ENCODE peak calls at places on chromosomes 4 and X, in four cellular contexts. B is Peyer's patch, L is neural crest cell, H is Panc1. O is an unnamed sample.
A peak's percentile ranks its signal among the peaks of the same experiment; 100 is the strongest.

GRCh38 chr4:175873707-175874106 is 61.6 kb upstream of the GPM6A start:
- DNase-seq in H (no peak), B (no peak), L (no peak), O (no peak)

GRCh38 chr4:110309686-110310085 is 111.3 kb upstream of the ELOVL6 start:
- DNase-seq in H (no peak), B (no peak), L (no peak), O (no peak)

GRCh38 chr4:1564535-1565375 is 119.4 kb downstream of the FAM53A start:
- DNase-seq in L (no peak), B (no peak), H (no peak), O (no peak)

GRCh38 chr4:34182346-34182745 is 2062.0 kb downstream of the ARAP2 start:
- DNase-seq in B (no peak), H (no peak), L (no peak), O (no peak)

GRCh38 chr4:174522183-174523002 is at the start of gene HPGD:
- DNase-seq in L (peak; percentile 26), H (no peak), B (peak; percentile 90), O (peak; percentile 63)

GRCh38 chr4:178664636-178665035 is 1222.4 kb upstream of the AGA start:
- DNase-seq in B (no peak), L (no peak), H (no peak), O (no peak)

GRCh38 chrX:139739138-139739537 is 31.2 kb upstream of the MCF2 start:
- DNase-seq in H (no peak), B (no peak), L (no peak), O (no peak)

GRCh38 chrX:107738272-107738671 is 37.3 kb downstream of the TSC22D3 start:
- DNase-seq in B (no peak), H (no peak), L (no peak), O (no peak)

GRCh38 chrX:134764202-134764785 is 106.0 kb upstream of the PLAC1 start:
- DNase-seq in L (no peak), B (no peak), H (peak; percentile 61), O (no peak)

GRCh38 chr4:71333960-71334951 is 4.6 kb upstream of the SLC4A4 start:
- DNase-seq in L (no peak), B (no peak), H (no peak), O (no peak)

GRCh38 chr4:144782345-144782744 is 136.4 kb downstream of the HHIP start:
- DNase-seq in B (no peak), H (no peak), L (no peak), O (no peak)

GRCh38 chr4:144788469-144788868 is 142.5 kb downstream of the HHIP start:
- DNase-seq in L (no peak), B (no peak), H (no peak), O (no peak)

DNA sequence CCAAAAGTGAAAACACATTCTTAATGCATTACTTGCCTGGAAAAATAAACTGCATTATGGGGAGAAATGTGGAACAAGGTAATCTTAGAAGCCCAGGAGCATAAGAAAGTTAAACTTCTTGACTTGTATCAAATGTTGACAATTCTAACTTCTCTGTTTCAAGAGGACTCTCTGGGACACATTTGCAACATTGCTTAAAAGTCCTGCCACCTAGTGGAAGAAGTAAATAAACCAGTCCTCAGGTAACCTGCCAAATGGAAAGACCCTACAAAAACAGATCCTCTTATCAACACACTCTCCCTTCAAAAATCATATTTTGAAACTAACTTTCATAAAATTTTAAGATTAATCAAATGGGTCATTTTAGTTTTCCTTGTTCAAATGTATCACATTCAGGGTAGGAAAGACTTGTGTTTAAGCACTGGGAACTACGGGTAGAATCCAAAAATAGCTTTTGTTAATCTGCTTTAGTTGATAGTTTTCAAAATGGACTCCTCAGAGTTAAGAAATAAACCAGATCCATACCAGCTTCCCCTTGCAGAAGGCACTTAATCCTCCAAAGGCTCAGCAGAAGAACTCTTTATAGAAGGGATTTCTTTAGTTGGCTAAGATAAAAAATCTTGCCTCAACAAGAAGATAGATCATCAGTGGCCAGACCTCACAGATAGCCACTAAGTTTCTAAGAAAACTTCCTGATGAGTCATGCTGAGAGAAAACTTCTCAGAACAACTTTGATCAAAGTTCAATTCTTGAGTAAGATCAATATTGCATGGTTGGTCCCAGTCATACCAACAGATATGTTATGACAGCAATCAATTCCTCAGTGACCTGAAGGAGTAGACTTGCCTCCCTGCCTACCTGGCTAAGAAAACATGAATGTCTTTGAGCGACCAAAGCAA is 141.7 kb downstream of the HHIP start:
- DNase-seq in L (no peak), B (no peak), H (peak; percentile 12), O (no peak)
- TF ChIP-seq CTCF in L (peak; percentile 77), B (no peak), H (peak; percentile 31), O (peak; percentile 8)

GRCh38 chr4:105495667-105496066 is 21.8 kb upstream of the PPA2 start:
- DNase-seq in H (no peak), B (no peak), L (no peak), O (no peak)

GRCh38 chr4:105490523-105490922 is 16.7 kb upstream of the PPA2 start:
- DNase-seq in H (no peak), B (no peak), L (no peak), O (no peak)
- TF ChIP-seq CTCF in H (no peak), B (no peak), L (no peak), O (no peak)

GRCh38 chr4:177380730-177381287 is 61.4 kb downstream of the AGA start:
- DNase-seq in H (no peak), B (no peak), L (no peak), O (no peak)
- TF ChIP-seq CTCF in H (peak; percentile 38), B (no peak), L (no peak), O (no peak)

DNA sequence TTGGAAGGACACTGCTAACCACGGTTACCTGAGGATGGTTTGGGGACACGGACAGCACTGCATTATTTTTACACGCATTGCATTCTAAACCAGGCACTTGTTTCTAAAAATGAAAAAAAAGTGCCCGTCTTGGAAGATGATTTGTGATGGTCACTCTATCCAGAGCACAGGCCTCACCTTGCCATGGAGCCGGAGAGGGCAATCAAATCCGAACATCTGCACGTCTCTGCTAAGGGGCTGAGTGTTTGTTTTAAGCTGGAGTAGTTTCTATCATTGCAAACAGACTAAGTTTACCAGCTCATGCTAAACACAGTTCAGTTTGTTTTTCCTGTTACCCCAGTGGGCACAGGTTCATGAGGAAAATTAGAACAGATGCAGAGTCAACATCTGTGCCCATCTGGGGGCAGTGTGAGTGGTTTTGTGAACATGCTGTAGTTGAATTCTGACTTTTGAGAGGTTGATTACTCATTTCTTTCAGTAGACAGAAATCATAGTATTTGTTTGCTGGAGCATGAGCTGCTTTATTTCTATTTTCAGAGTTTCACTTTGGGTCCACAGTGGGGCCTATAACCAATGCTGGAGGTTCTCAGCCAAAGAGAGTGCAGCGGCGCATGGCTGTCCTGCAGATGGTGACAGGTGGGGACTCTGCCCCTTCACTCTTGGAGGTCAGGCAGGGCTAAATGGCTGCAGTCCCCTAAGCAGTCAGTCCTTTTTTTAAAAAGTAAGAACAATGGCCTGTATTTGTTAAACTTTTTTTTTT is 65.4 kb upstream of the ENPP6 start:
- DNase-seq in H (no peak), B (no peak), L (no peak), O (no peak)
- TF ChIP-seq CTCF in H (no peak), B (no peak), L (no peak), O (no peak)

GRCh38 chr4:7557447-7557846 is 122.7 kb upstream of the PSAPL1 start:
- DNase-seq in H (peak; percentile 2), B (no peak), L (no peak), O (no peak)
- TF ChIP-seq CTCF in H (no peak), B (no peak), L (no peak), O (no peak)

GRCh38 chr4:76947369-76947768 is 2.2 kb upstream of the SEPTIN11 start:
- DNase-seq in B (no peak), H (no peak), L (no peak), O (no peak)

GRCh38 chr4:76949293-76950051 is at the start of gene SEPTIN11:
- DNase-seq in B (peak; percentile 93), H (no peak), L (peak; percentile 90), O (peak; percentile 92)

GRCh38 chr4:76950846-76951321 is 1.3 kb downstream of the SEPTIN11 start:
- DNase-seq in B (peak; percentile 54), H (no peak), L (no peak), O (peak; percentile 29)

GRCh38 chr4:76950052-76950845 is 697 bp downstream of the SEPTIN11 start:
- DNase-seq in L (peak; percentile 45), H (no peak), B (peak; percentile 88), O (peak; percentile 56)

DNA sequence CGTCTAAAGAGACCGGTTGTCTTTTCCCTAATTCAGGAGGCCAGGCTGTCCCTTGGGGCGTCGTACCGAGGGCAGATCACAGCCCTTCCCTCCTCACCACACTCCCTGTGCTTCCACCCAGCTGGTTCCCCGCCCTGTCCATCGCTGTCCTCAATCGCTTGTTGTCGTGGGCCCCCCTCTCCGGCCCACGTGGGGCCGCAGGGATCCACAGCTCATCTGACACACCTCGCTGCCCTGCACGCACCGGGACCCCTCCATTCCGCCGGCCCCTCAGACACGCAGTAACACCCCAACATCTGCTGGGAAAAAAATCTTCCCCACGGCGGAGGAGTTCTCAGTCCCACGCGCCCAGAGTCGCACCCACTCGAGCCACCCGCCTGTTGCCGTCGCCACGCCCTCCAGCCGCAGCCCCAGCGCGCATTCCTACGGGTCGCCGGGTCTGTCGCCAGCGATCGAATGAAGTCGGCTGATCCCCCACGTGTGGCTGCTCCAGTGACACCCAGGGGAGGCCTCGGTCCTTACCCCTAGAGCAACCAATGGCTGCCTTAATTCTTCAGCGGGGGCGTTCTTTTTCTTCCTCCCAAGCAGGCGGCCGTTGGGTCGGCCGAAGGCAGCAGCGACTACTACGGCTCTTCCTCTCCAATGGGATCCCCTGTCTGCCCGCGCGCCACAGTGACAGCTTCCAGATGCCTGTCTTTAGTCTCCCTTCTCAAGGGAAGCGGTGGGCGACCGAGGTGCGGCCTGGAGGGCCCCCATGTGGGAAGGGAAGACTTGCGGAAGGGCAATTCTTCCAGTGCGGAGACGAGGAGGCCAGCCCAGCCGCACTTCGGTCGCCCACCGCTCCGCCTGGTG is 885 bp upstream of the SEPTIN11 start:
- DNase-seq in B (peak; percentile 82), H (no peak), L (peak; percentile 61), O (peak; percentile 71)
- TF ChIP-seq CTCF in B (no peak), H (no peak), L (no peak), O (no peak)

DNA sequence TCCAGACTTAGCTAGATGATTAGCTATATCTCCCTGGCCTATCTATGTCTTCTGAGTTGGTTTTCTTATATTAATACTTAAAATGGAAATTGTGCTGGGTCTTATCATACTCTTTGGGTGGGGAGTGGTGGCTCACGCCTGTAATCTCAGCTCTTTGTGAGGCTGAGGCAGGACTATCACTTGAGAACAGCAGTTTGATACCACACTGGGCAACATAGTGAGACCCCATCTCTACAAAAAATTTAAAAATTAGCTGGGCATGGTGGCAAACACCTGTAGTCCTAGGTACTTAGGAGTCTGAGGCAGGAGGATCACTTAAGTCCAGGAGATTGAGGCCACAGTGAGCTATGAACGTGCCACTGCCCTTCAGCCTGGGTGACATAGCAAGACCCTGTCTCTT is 30.4 kb downstream of the WDFY3 start:
- DNase-seq in L (no peak), H (no peak), B (no peak), O (no peak)
- TF ChIP-seq CTCF in L (no peak), H (no peak), B (no peak), O (no peak)

DNA sequence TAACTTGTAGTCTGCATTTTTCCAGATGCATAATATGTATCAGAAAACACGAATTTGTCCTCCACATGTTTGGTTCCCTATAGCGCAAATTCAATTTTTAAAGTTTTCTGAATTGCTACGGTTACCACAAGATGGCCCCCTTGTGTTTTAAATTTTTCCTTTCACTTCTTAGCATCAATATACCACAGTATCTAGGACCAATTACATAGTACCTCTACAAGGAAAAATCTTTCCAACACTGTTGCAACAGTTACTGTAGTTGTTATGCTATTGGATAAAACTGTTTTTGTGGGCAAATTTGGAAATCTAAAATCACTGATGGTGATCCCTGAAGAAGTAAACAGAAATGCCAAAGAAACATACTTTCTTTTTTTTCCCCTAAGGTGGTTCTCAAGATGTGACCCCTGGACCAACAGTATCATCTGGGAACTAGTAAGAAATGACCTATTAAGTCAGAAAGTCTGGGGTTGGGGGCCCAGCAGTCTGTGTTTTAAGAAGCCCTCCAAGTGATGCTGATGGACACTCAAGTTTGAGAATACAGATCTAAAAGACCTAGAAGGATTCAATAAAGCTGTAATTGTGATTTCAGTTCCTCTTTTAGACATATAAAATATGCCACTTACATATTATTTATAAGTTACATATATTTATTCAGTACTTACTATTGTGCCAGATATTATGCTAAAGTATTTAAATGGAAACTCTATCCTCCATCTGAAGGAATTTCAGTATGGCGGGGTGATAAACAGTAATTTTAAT is 3.1 kb downstream of the ZGRF1 start:
- DNase-seq in H (peak; percentile 13), B (no peak), L (no peak), O (no peak)
- TF ChIP-seq CTCF in H (peak; percentile 52), B (peak; percentile 3), L (peak; percentile 75), O (peak; percentile 15)